ENCODE peak calls at places on chromosomes 11 and 22, in eight cellular contexts. J is activated T-cell treated with anti-CD3 and anti-CD28 coated beads, Interleukin-2, amount 50 U/mL, for 72 hours; H is stimulated activated CD4-positive, alpha-beta T cell treated with anti-CD3 and anti-CD28 coated beads, TNF-alpha, amount 100 ng/mL, for 48 hours; E is ELF-1; Z is cardiac fibroblast; P is mesenchymal stem cell; M is iPS-NIHi11; C is left cardiac atrium. R is an unnamed sample.

GRCh38 chr11:121300972-121301699 is 8.6 kb downstream of the SC5D start:
- DNase-seq in E (no peak), J (no peak), M (no peak), Z (peak), P (peak), H (no peak), C (no peak), R (no peak)

GRCh38 chr11:80899381-80899780 is 1458.6 kb upstream of the TENM4 start:
- DNase-seq in C (no peak), Z (peak), J (no peak), E (no peak), H (no peak), M (no peak), P (no peak), R (no peak)

GRCh38 chr22:32780726-32781310 is 20.7 kb upstream of the TIMP3 start:
- DNase-seq in H (no peak), Z (no peak), P (no peak), E (no peak), J (no peak), C (no peak), M (no peak), R (no peak)

GRCh38 chr11:118002010-118002540 is 15.9 kb downstream of the IL10RA start:
- DNase-seq in C (no peak), E (no peak), J (peak), M (no peak), H (peak), Z (no peak), P (no peak), R (no peak)

GRCh38 chr22:27879923-27880322 is 39.1 kb downstream of the PITPNB start:
- DNase-seq in Z (peak), M (peak), P (peak), J (no peak), C (no peak), H (no peak), E (peak), R (peak)

GRCh38 chr22:29195964-29196666 is 9.6 kb upstream of the EMID1 start:
- DNase-seq in Z (no peak), M (peak), J (no peak), P (no peak), H (no peak), C (no peak), E (no peak), R (no peak)

GRCh38 chr11:85685131-85685819 is 720 bp downstream of the CCDC89 start:
- DNase-seq in Z (peak), J (no peak), M (no peak), E (peak), C (no peak), H (no peak), P (no peak), R (no peak)

GRCh38 chr22:43370045-43370444 is 26.9 kb upstream of the SCUBE1 start:
- DNase-seq in H (no peak), M (peak), E (no peak), P (no peak), C (no peak), Z (no peak), J (no peak), R (peak)

GRCh38 chr11:45100338-45100737 is 46.1 kb upstream of the PRDM11 start:
- DNase-seq in J (no peak), P (peak), H (no peak), M (peak), Z (peak), E (peak), C (no peak), R (peak)

GRCh38 chr22:40679964-40680818 is 907 bp downstream of the MCHR1 start:
- DNase-seq in J (no peak), P (peak), Z (peak), H (no peak), E (peak), M (peak), C (no peak), R (peak)

GRCh38 chr11:48114740-48115139 is 101.9 kb upstream of the OR4B1 start:
- DNase-seq in Z (no peak), M (no peak), C (no peak), J (no peak), E (no peak), H (no peak), P (no peak), R (no peak)

GRCh38 chr22:22168190-22168940 is 76.2 kb upstream of the VPREB1 start:
- DNase-seq in H (peak), C (no peak), P (peak), M (peak), E (no peak), Z (peak), J (no peak), R (peak)